ENCODE peak calls at places on chromosome 4, in six cellular contexts. One of them, this sample, is unnamed.

GRCh38 chr4:15027921-15028435 is 25.7 kb downstream of the CPEB2 start:
- DNase-seq in neuronal stem cell: no peak
- DNase-seq in IMR-90: no peak
- DNase-seq in trophoblast cell: no peak
- DNase-seq in H9: no peak
- DNase-seq in mesenchymal stem cell: no peak
- DNase-seq in this sample: no peak

GRCh38 chr4:61541474-61541873 is 341.3 kb downstream of the ADGRL3 start:
- DNase-seq in neuronal stem cell: no peak
- DNase-seq in IMR-90: no peak
- DNase-seq in trophoblast cell: no peak
- DNase-seq in H9: no peak
- DNase-seq in mesenchymal stem cell: no peak
- DNase-seq in this sample: no peak

GRCh38 chr4:110196871-110197420 is 1.5 kb downstream of the ELOVL6 start:
- DNase-seq in neuronal stem cell: no peak
- DNase-seq in IMR-90: peak
- DNase-seq in trophoblast cell: peak
- DNase-seq in H9: peak
- DNase-seq in mesenchymal stem cell: no peak
- DNase-seq in this sample: no peak

GRCh38 chr4:27010334-27010940 is 149.8 kb downstream of the STIM2 start:
- DNase-seq in neuronal stem cell: peak
- DNase-seq in IMR-90: peak
- DNase-seq in trophoblast cell: peak
- DNase-seq in H9: no peak
- DNase-seq in mesenchymal stem cell: peak
- DNase-seq in this sample: peak

GRCh38 chr4:19382993-19383392 is 868.7 kb upstream of the SLIT2 start:
- DNase-seq in neuronal stem cell: no peak
- DNase-seq in IMR-90: peak
- DNase-seq in trophoblast cell: peak
- DNase-seq in H9: no peak
- DNase-seq in mesenchymal stem cell: peak
- DNase-seq in this sample: no peak

GRCh38 chr4:5033266-5033945 is 14.1 kb upstream of the CYTL1 start:
- DNase-seq in neuronal stem cell: no peak
- DNase-seq in IMR-90: no peak
- DNase-seq in trophoblast cell: no peak
- DNase-seq in H9: no peak
- DNase-seq in mesenchymal stem cell: peak
- DNase-seq in this sample: no peak

GRCh38 chr4:13538427-13538973 is 5.8 kb downstream of the NKX3-2 start:
- DNase-seq in neuronal stem cell: no peak
- DNase-seq in IMR-90: no peak
- DNase-seq in trophoblast cell: no peak
- DNase-seq in H9: no peak
- DNase-seq in mesenchymal stem cell: no peak
- DNase-seq in this sample: no peak

GRCh38 chr4:36133658-36134057 is 110.7 kb downstream of the ARAP2 start:
- DNase-seq in neuronal stem cell: no peak
- DNase-seq in IMR-90: no peak
- DNase-seq in trophoblast cell: no peak
- DNase-seq in H9: no peak
- DNase-seq in mesenchymal stem cell: no peak
- DNase-seq in this sample: no peak

GRCh38 chr4:56860781-56861180 is 39.3 kb upstream of the SPINK2 start:
- DNase-seq in neuronal stem cell: no peak
- DNase-seq in IMR-90: no peak
- DNase-seq in trophoblast cell: no peak
- DNase-seq in H9: no peak
- DNase-seq in mesenchymal stem cell: no peak
- DNase-seq in this sample: no peak

GRCh38 chr4:17966312-17966711 is 55.2 kb downstream of the LCORL start:
- DNase-seq in neuronal stem cell: no peak
- DNase-seq in IMR-90: no peak
- DNase-seq in trophoblast cell: no peak
- DNase-seq in H9: no peak
- DNase-seq in mesenchymal stem cell: no peak
- DNase-seq in this sample: no peak

GRCh38 chr4:161320377-161320776 is 843.4 kb downstream of the FSTL5 start:
- DNase-seq in neuronal stem cell: peak
- DNase-seq in IMR-90: no peak
- DNase-seq in trophoblast cell: peak
- DNase-seq in H9: peak
- DNase-seq in mesenchymal stem cell: peak
- DNase-seq in this sample: peak

GRCh38 chr4:152430507-152430906 is 105.4 kb downstream of the FBXW7 start:
- DNase-seq in neuronal stem cell: no peak
- DNase-seq in IMR-90: no peak
- DNase-seq in trophoblast cell: no peak
- DNase-seq in H9: no peak
- DNase-seq in mesenchymal stem cell: no peak
- DNase-seq in this sample: no peak

GRCh38 chr4:4598851-4599411 is 57.1 kb upstream of the STX18 start:
- DNase-seq in neuronal stem cell: no peak
- DNase-seq in IMR-90: no peak
- DNase-seq in trophoblast cell: no peak
- DNase-seq in H9: no peak
- DNase-seq in mesenchymal stem cell: no peak
- DNase-seq in this sample: no peak

GRCh38 chr4:42452823-42453222 is 55.5 kb downstream of the SHISA3 start:
- DNase-seq in neuronal stem cell: peak
- DNase-seq in IMR-90: no peak
- DNase-seq in trophoblast cell: no peak
- DNase-seq in H9: no peak
- DNase-seq in mesenchymal stem cell: no peak
- DNase-seq in this sample: no peak

GRCh38 chr4:63036159-63036866 is 1372.9 kb downstream of the TECRL start:
- DNase-seq in neuronal stem cell: no peak
- DNase-seq in IMR-90: no peak
- DNase-seq in trophoblast cell: no peak
- DNase-seq in H9: no peak
- DNase-seq in mesenchymal stem cell: no peak
- DNase-seq in this sample: no peak

GRCh38 chr4:71604785-71605184 is 179.1 kb downstream of the GC start:
- DNase-seq in neuronal stem cell: no peak
- DNase-seq in IMR-90: no peak
- DNase-seq in trophoblast cell: peak
- DNase-seq in H9: no peak
- DNase-seq in mesenchymal stem cell: peak
- DNase-seq in this sample: no peak

GRCh38 chr4:189656551-189657165 is 284.0 kb upstream of the FRG1 start:
- DNase-seq in neuronal stem cell: no peak
- DNase-seq in IMR-90: no peak
- DNase-seq in trophoblast cell: peak
- DNase-seq in H9: no peak
- DNase-seq in mesenchymal stem cell: peak
- DNase-seq in this sample: no peak

GRCh38 chr4:168433576-168433975 is 46.7 kb downstream of the DDX60L start:
- DNase-seq in neuronal stem cell: no peak
- DNase-seq in IMR-90: peak
- DNase-seq in trophoblast cell: no peak
- DNase-seq in H9: no peak
- DNase-seq in mesenchymal stem cell: no peak
- DNase-seq in this sample: no peak
- H3K14ac ChIP-seq in neuronal stem cell: no peak
- H3K14ac ChIP-seq in IMR-90: no peak
- H3K14ac ChIP-seq in trophoblast cell: no peak
- H3K14ac ChIP-seq in H9: no peak
- H3K14ac ChIP-seq in mesenchymal stem cell: no peak
- H3K14ac ChIP-seq in this sample: no peak

DNA sequence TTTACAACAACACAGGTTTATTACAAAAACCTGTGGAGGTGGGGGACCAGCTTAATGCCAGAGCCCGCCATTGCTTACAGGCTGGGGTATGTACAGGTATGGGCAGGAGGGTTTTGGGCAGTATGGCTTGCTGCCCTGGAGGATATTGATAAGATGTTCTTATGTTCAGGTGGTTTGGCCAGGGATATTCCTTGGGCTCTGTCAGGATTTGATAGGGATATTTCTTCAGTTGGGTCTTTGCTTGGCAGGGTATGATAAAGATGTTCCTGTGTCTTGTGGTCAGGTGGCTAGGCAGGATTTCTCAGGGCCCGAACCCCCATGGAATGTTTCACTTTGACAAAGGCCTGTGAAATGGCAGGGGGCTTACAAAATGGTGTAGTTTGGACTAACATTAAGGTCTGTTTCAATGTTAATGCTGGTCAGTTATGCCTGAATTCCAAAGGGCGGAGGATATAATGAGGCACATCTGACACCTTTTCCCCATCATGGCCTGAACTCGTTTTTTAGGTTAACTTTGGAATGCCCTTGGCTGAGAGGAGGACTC is 3.1 kb downstream of the MGST2 start:
- DNase-seq in neuronal stem cell: no peak
- DNase-seq in IMR-90: no peak
- DNase-seq in trophoblast cell: no peak
- DNase-seq in H9: no peak
- DNase-seq in mesenchymal stem cell: no peak
- DNase-seq in this sample: no peak
- H3K4me2 ChIP-seq in neuronal stem cell: no peak
- H3K4me2 ChIP-seq in IMR-90: no peak
- H3K4me2 ChIP-seq in trophoblast cell: no peak
- H3K4me2 ChIP-seq in H9: no peak
- H3K4me2 ChIP-seq in mesenchymal stem cell: no peak
- H3K4me2 ChIP-seq in this sample: no peak

GRCh38 chr4:66921433-66921832 is 623.9 kb downstream of the CENPC start:
- DNase-seq in neuronal stem cell: no peak
- DNase-seq in IMR-90: no peak
- DNase-seq in trophoblast cell: no peak
- DNase-seq in H9: no peak
- DNase-seq in mesenchymal stem cell: no peak
- DNase-seq in this sample: no peak
- H3K14ac ChIP-seq in neuronal stem cell: no peak
- H3K14ac ChIP-seq in IMR-90: no peak
- H3K14ac ChIP-seq in trophoblast cell: no peak
- H3K14ac ChIP-seq in H9: no peak
- H3K14ac ChIP-seq in mesenchymal stem cell: no peak
- H3K14ac ChIP-seq in this sample: no peak

GRCh38 chr4:89496851-89497250 is 189.3 kb upstream of the GPRIN3 start:
- DNase-seq in neuronal stem cell: no peak
- DNase-seq in IMR-90: peak
- DNase-seq in trophoblast cell: no peak
- DNase-seq in H9: no peak
- DNase-seq in mesenchymal stem cell: no peak
- DNase-seq in this sample: no peak

GRCh38 chr4:89491731-89492235 is 184.2 kb upstream of the GPRIN3 start:
- DNase-seq in neuronal stem cell: no peak
- DNase-seq in IMR-90: no peak
- DNase-seq in trophoblast cell: no peak
- DNase-seq in H9: no peak
- DNase-seq in mesenchymal stem cell: no peak
- DNase-seq in this sample: no peak

GRCh38 chr4:89489338-89489771 is 181.8 kb upstream of the GPRIN3 start:
- DNase-seq in neuronal stem cell: no peak
- DNase-seq in IMR-90: no peak
- DNase-seq in trophoblast cell: no peak
- DNase-seq in H9: peak
- DNase-seq in mesenchymal stem cell: no peak
- DNase-seq in this sample: no peak

GRCh38 chr4:89493367-89493766 is 185.8 kb upstream of the GPRIN3 start:
- DNase-seq in neuronal stem cell: no peak
- DNase-seq in IMR-90: no peak
- DNase-seq in trophoblast cell: no peak
- DNase-seq in H9: no peak
- DNase-seq in mesenchymal stem cell: no peak
- DNase-seq in this sample: no peak

GRCh38 chr4:89492476-89493110 is 185.0 kb upstream of the GPRIN3 start:
- DNase-seq in neuronal stem cell: no peak
- DNase-seq in IMR-90: peak
- DNase-seq in trophoblast cell: peak
- DNase-seq in H9: no peak
- DNase-seq in mesenchymal stem cell: peak
- DNase-seq in this sample: no peak
- H3K4me2 ChIP-seq in neuronal stem cell: no peak
- H3K4me2 ChIP-seq in IMR-90: peak
- H3K4me2 ChIP-seq in trophoblast cell: no peak
- H3K4me2 ChIP-seq in H9: no peak
- H3K4me2 ChIP-seq in mesenchymal stem cell: no peak
- H3K4me2 ChIP-seq in this sample: no peak

GRCh38 chr4:7066493-7066892 is 1.4 kb downstream of the GRPEL1 start:
- DNase-seq in neuronal stem cell: no peak
- DNase-seq in IMR-90: no peak
- DNase-seq in trophoblast cell: no peak
- DNase-seq in H9: no peak
- DNase-seq in mesenchymal stem cell: no peak
- DNase-seq in this sample: no peak
- H3K14ac ChIP-seq in neuronal stem cell: no peak
- H3K14ac ChIP-seq in IMR-90: no peak
- H3K14ac ChIP-seq in trophoblast cell: no peak
- H3K14ac ChIP-seq in H9: no peak
- H3K14ac ChIP-seq in mesenchymal stem cell: no peak
- H3K14ac ChIP-seq in this sample: no peak

GRCh38 chr4:113682730-113683129 is 78.8 kb downstream of the CAMK2D start:
- DNase-seq in neuronal stem cell: no peak
- DNase-seq in IMR-90: peak
- DNase-seq in trophoblast cell: no peak
- DNase-seq in H9: no peak
- DNase-seq in mesenchymal stem cell: no peak
- DNase-seq in this sample: no peak

GRCh38 chr4:113686950-113687718 is 74.4 kb downstream of the CAMK2D start:
- DNase-seq in neuronal stem cell: no peak
- DNase-seq in IMR-90: peak
- DNase-seq in trophoblast cell: no peak
- DNase-seq in H9: no peak
- DNase-seq in mesenchymal stem cell: no peak
- DNase-seq in this sample: no peak

GRCh38 chr4:113684534-113685091 is 76.9 kb downstream of the CAMK2D start:
- DNase-seq in neuronal stem cell: no peak
- DNase-seq in IMR-90: peak
- DNase-seq in trophoblast cell: peak
- DNase-seq in H9: peak
- DNase-seq in mesenchymal stem cell: peak
- DNase-seq in this sample: no peak

GRCh38 chr4:113678651-113679050 is 82.9 kb downstream of the CAMK2D start:
- DNase-seq in neuronal stem cell: no peak
- DNase-seq in IMR-90: peak
- DNase-seq in trophoblast cell: no peak
- DNase-seq in H9: no peak
- DNase-seq in mesenchymal stem cell: no peak
- DNase-seq in this sample: no peak

DNA sequence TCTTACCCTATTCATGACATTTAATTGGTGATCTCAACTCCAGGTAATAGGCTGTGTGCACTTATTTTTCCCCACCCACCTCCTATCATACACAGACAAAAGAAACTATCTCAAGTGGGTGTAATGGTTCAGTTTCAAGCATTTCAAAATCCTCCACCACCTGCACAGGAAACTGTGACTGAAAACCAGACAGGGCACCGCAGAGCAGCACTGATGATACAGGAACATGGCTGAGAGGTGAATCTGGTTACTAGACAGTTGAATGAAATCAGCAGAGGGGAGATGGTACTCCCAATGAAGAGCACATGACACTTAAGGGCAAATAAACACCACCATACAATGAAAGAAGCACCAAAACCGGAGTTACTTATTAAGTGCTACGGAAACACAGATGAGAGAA is 78.4 kb downstream of the CAMK2D start:
- DNase-seq in neuronal stem cell: no peak
- DNase-seq in IMR-90: no peak
- DNase-seq in trophoblast cell: no peak
- DNase-seq in H9: no peak
- DNase-seq in mesenchymal stem cell: no peak
- DNase-seq in this sample: no peak
- H3K4me2 ChIP-seq in neuronal stem cell: no peak
- H3K4me2 ChIP-seq in IMR-90: no peak
- H3K4me2 ChIP-seq in trophoblast cell: no peak
- H3K4me2 ChIP-seq in H9: no peak
- H3K4me2 ChIP-seq in mesenchymal stem cell: no peak
- H3K4me2 ChIP-seq in this sample: no peak

GRCh38 chr4:21768349-21769310 is 179.9 kb downstream of the KCNIP4 start:
- DNase-seq in neuronal stem cell: peak
- DNase-seq in IMR-90: peak
- DNase-seq in trophoblast cell: peak
- DNase-seq in H9: no peak
- DNase-seq in mesenchymal stem cell: peak
- DNase-seq in this sample: no peak
- H3K14ac ChIP-seq in neuronal stem cell: no peak
- H3K14ac ChIP-seq in IMR-90: no peak
- H3K14ac ChIP-seq in trophoblast cell: no peak
- H3K14ac ChIP-seq in H9: no peak
- H3K14ac ChIP-seq in mesenchymal stem cell: no peak
- H3K14ac ChIP-seq in this sample: no peak

This sample was measured in H1.